ENCODE peak calls at places on chromosomes 16 and 17, in six cellular contexts. One of them, this sample, is unnamed.
A peak's percentile ranks its signal among the peaks of the same experiment; 100 is the strongest.

GRCh38 chr16:73399486-73399885 is 351.6 kb upstream of the ZFHX3 start:
- DNase-seq in transverse colon: no peak
- DNase-seq in suprapubic skin: no peak
- DNase-seq in CD4-positive, CD25-positive, alpha-beta regulatory T cell: no peak
- DNase-seq in GM23338: no peak
- DNase-seq in MM.1S: no peak
- DNase-seq in this sample: no peak

GRCh38 chr17:61997649-61998048 is 67.4 kb downstream of the MED13 start:
- DNase-seq in CD4-positive, CD25-positive, alpha-beta regulatory T cell: no peak
- DNase-seq in suprapubic skin: no peak
- DNase-seq in transverse colon: no peak
- DNase-seq in MM.1S: no peak
- DNase-seq in GM23338: no peak
- DNase-seq in this sample: no peak

GRCh38 chr16:73043828-73044493 is 4.0 kb downstream of the ZFHX3 start:
- DNase-seq in transverse colon: no peak
- DNase-seq in GM23338: no peak
- DNase-seq in MM.1S: no peak
- DNase-seq in suprapubic skin: no peak
- DNase-seq in CD4-positive, CD25-positive, alpha-beta regulatory T cell: no peak
- DNase-seq in this sample: no peak

GRCh38 chr17:64938925-64939474 is 19.7 kb upstream of the LRRC37A3 start:
- DNase-seq in GM23338: peak; percentile 76
- DNase-seq in transverse colon: peak; percentile 64
- DNase-seq in MM.1S: peak; percentile 36
- DNase-seq in suprapubic skin: no peak
- DNase-seq in CD4-positive, CD25-positive, alpha-beta regulatory T cell: no peak
- DNase-seq in this sample: no peak

GRCh38 chr17:82060614-82061013 is 5.0 kb downstream of the DUS1L start:
- DNase-seq in GM23338: no peak
- DNase-seq in CD4-positive, CD25-positive, alpha-beta regulatory T cell: no peak
- DNase-seq in MM.1S: no peak
- DNase-seq in transverse colon: no peak
- DNase-seq in suprapubic skin: no peak
- DNase-seq in this sample: no peak

GRCh38 chr17:48726916-48727286 is 1.6 kb downstream of the HOXB13 start:
- DNase-seq in MM.1S: no peak
- DNase-seq in CD4-positive, CD25-positive, alpha-beta regulatory T cell: no peak
- DNase-seq in transverse colon: no peak
- DNase-seq in GM23338: no peak
- DNase-seq in suprapubic skin: no peak
- DNase-seq in this sample: no peak

GRCh38 chr17:36001862-36002603 is 680 bp upstream of the CCL15 start:
- DNase-seq in GM23338: no peak
- DNase-seq in CD4-positive, CD25-positive, alpha-beta regulatory T cell: no peak
- DNase-seq in suprapubic skin: no peak
- DNase-seq in transverse colon: peak; percentile 91
- DNase-seq in MM.1S: no peak
- DNase-seq in this sample: no peak

GRCh38 chr17:20966869-20967268 is 75.9 kb downstream of the USP22 start:
- DNase-seq in transverse colon: no peak
- DNase-seq in CD4-positive, CD25-positive, alpha-beta regulatory T cell: no peak
- DNase-seq in suprapubic skin: no peak
- DNase-seq in GM23338: no peak
- DNase-seq in MM.1S: peak; percentile 69
- DNase-seq in this sample: no peak

GRCh38 chr16:73170587-73170986 is 122.7 kb upstream of the ZFHX3 start:
- DNase-seq in transverse colon: no peak
- DNase-seq in CD4-positive, CD25-positive, alpha-beta regulatory T cell: no peak
- DNase-seq in GM23338: no peak
- DNase-seq in suprapubic skin: no peak
- DNase-seq in MM.1S: no peak
- DNase-seq in this sample: no peak

DNA sequence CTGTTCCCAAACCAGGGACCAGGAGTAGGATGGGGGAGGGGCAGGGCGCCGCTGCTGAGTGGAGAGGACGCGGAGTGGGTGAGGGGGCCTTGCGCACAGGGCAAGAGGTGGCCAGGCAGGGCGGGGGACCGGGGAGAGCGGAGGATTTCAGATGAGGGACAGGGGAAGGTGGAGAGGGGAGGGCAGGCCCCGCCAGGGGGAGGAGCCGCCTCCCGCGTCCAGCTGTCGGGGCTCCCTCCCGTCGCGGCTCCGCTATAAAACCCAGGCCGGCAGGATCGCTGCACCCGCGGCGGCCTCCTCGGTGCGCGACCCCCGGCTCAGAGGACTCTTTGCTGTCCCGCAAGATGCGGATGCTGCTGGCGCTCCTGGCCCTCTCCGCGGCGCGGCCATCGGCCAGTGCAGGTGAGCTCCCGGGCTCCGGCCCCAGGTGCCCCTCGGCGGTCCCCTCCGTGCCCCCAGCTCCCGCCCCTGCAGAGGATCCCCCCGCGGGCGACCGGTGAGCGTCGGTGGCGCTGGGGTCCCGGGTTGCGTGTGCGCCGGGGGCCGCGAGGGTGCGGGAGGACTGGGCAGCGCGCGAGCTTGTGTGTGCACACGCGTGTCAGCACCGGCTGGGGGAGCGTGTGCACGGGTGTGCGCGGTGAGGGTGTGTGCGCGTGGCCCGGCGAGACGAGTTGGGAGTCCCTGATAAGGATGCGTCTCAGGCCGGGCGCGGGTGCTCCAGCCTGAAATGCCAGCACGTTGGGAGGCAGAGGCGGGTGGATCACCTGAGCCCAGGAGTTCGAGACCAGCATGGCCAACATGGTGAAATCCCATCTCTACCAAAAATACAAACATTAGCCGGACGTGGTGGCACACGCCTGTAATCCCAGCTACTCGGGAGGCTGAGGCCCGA is at the start of gene CA4:
- DNase-seq in GM23338: peak; percentile 72
- DNase-seq in transverse colon: no peak
- DNase-seq in suprapubic skin: no peak
- DNase-seq in MM.1S: no peak
- DNase-seq in CD4-positive, CD25-positive, alpha-beta regulatory T cell: no peak
- DNase-seq in this sample: no peak
- H3K4me3 ChIP-seq in GM23338: peak within 1 kb of the TSS; percentile 73
- H3K4me3 ChIP-seq in transverse colon: peak within 1 kb of the TSS; percentile 25
- H3K4me3 ChIP-seq in suprapubic skin: peak within 1 kb of the TSS; percentile 36
- H3K4me3 ChIP-seq in MM.1S: no peak within 1 kb of the TSS
- H3K4me3 ChIP-seq in CD4-positive, CD25-positive, alpha-beta regulatory T cell: no peak within 1 kb of the TSS
- H3K4me3 ChIP-seq in this sample: peak within 1 kb of the TSS; percentile 36

DNA sequence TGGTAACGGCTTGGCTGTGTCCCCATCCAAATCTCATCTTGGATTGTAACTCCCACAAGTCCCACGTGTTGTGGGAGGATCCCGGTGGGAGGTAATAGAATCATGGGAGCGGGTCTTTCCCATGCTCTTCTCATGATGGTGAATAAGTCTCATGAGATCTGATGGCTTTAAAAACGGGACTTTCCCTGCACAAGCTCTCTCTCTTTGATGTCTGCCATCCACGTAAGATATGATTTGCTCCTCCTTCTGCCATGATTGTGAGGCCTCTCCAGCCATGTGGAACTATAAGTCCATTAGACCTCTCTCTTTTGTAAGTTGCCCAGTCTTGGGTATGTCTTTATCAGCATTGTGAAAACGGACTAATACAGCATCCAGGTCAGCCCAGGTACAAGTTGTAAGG is 248.7 kb downstream of the SNX29 start:
- DNase-seq in suprapubic skin: no peak
- DNase-seq in transverse colon: no peak
- DNase-seq in GM23338: no peak
- DNase-seq in CD4-positive, CD25-positive, alpha-beta regulatory T cell: no peak
- DNase-seq in MM.1S: no peak
- DNase-seq in this sample: no peak
- H3K4me1 ChIP-seq in suprapubic skin: peaks cover 13% of the 10 kb centered on the region
- H3K4me1 ChIP-seq in transverse colon: peaks cover 18% of the 10 kb centered on the region
- H3K4me1 ChIP-seq in GM23338: peaks cover 9% of the 10 kb centered on the region
- H3K4me1 ChIP-seq in CD4-positive, CD25-positive, alpha-beta regulatory T cell: no peaks in the 10 kb centered on the region
- H3K4me1 ChIP-seq in MM.1S: no peaks in the 10 kb centered on the region
- H3K4me1 ChIP-seq in this sample: no peaks in the 10 kb centered on the region

GRCh38 chr17:38561416-38562214 is 44.1 kb downstream of the SRCIN1 start:
- DNase-seq in transverse colon: no peak
- DNase-seq in CD4-positive, CD25-positive, alpha-beta regulatory T cell: no peak
- DNase-seq in GM23338: peak; percentile 70
- DNase-seq in MM.1S: no peak
- DNase-seq in suprapubic skin: no peak
- DNase-seq in this sample: no peak
- H3K27ac ChIP-seq in transverse colon: no peak overlapping the region
- H3K27ac ChIP-seq in CD4-positive, CD25-positive, alpha-beta regulatory T cell: no peak overlapping the region
- H3K27ac ChIP-seq in GM23338: no peak overlapping the region
- H3K27ac ChIP-seq in MM.1S: no peak overlapping the region
- H3K27ac ChIP-seq in suprapubic skin: no peak overlapping the region
- H3K27ac ChIP-seq in this sample: no peak overlapping the region

GRCh38 chr17:74441537-74441936 is 9.6 kb downstream of the GPRC5C start:
- DNase-seq in MM.1S: no peak
- DNase-seq in transverse colon: no peak
- DNase-seq in CD4-positive, CD25-positive, alpha-beta regulatory T cell: no peak
- DNase-seq in GM23338: no peak
- DNase-seq in suprapubic skin: no peak
- DNase-seq in this sample: no peak
- H3K4me3 ChIP-seq in MM.1S: no peak overlapping the region
- H3K4me3 ChIP-seq in transverse colon: no peak overlapping the region
- H3K4me3 ChIP-seq in CD4-positive, CD25-positive, alpha-beta regulatory T cell: no peak overlapping the region
- H3K4me3 ChIP-seq in GM23338: no peak overlapping the region
- H3K4me3 ChIP-seq in suprapubic skin: no peak overlapping the region
- H3K4me3 ChIP-seq in this sample: no peak overlapping the region

GRCh38 chr16:84565669-84566495 is 52.0 kb downstream of the COTL1 start:
- DNase-seq in CD4-positive, CD25-positive, alpha-beta regulatory T cell: no peak
- DNase-seq in GM23338: no peak
- DNase-seq in suprapubic skin: no peak
- DNase-seq in MM.1S: no peak
- DNase-seq in transverse colon: no peak
- DNase-seq in this sample: no peak
- H3K4me1 ChIP-seq in CD4-positive, CD25-positive, alpha-beta regulatory T cell: peaks cover 3% of the 10 kb centered on the region
- H3K4me1 ChIP-seq in GM23338: peaks cover 25% of the 10 kb centered on the region
- H3K4me1 ChIP-seq in suprapubic skin: no peaks in the 10 kb centered on the region
- H3K4me1 ChIP-seq in MM.1S: no peaks in the 10 kb centered on the region
- H3K4me1 ChIP-seq in transverse colon: peaks cover 41% of the 10 kb centered on the region
- H3K4me1 ChIP-seq in this sample: no peaks in the 10 kb centered on the region

DNA sequence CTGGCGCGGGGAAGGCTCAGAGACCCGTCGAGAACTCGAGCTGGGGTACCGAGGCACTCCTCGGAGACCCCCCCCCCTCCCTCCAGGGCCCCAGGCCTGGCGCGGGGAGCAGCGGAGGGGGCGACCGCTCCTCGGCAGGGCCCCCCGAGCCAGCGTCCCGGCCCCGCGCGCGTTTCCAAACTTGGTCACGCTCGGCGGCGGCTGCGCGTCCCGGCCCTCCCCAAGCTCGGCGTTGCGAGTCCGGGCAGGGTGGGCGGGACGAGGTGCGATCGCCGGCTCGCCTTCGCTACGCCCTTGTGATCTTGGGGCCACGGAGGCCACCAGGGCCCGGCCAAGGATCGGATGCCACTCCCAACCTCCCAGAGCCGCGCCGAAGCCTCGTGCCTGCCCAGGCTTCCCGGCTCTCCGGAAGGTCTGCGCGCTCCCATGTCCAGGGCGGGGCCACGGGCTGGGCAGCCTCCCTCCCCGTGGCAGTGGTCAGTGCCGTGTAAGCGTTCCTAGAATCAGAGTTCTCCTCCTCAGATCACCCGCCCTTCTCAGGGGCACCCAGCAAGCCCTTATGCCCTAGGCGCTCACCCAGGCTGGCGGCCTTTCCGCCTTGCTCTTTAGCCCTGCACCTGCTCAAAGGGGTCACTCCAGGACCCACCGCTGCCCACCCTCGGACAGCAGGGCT is 12.0 kb upstream of the MRPS23 start:
- DNase-seq in CD4-positive, CD25-positive, alpha-beta regulatory T cell: no peak
- DNase-seq in suprapubic skin: peak; percentile 86
- DNase-seq in GM23338: peak; percentile 73
- DNase-seq in MM.1S: no peak
- DNase-seq in transverse colon: peak; percentile 66
- DNase-seq in this sample: peak; percentile 53
- H3K27ac ChIP-seq in CD4-positive, CD25-positive, alpha-beta regulatory T cell: no peak overlapping the region
- H3K27ac ChIP-seq in suprapubic skin: peak overlapping the region; percentile 62
- H3K27ac ChIP-seq in GM23338: no peak overlapping the region
- H3K27ac ChIP-seq in MM.1S: no peak overlapping the region
- H3K27ac ChIP-seq in transverse colon: peak overlapping the region; percentile 92
- H3K27ac ChIP-seq in this sample: peak overlapping the region; percentile 72

This sample was measured in tibial nerve.